ENCODE peak calls at places on chromosome 22, in five cellular contexts. One of them, this sample, is unnamed.

GRCh38 chr22:19035474-19036228 is 86.6 kb downstream of the DGCR2 start:
- DNase-seq in brain microvascular endothelial cell: no peak
- DNase-seq in endothelial cell of umbilical vein: no peak
- DNase-seq in heart left ventricle: peak
- DNase-seq in hepatocyte: no peak
- DNase-seq in this sample: no peak

GRCh38 chr22:25833676-25834075 is 91.7 kb downstream of the MYO18B start:
- DNase-seq in brain microvascular endothelial cell: no peak
- DNase-seq in endothelial cell of umbilical vein: no peak
- DNase-seq in heart left ventricle: no peak
- DNase-seq in hepatocyte: no peak
- DNase-seq in this sample: no peak

GRCh38 chr22:28112548-28113043 is 193.5 kb upstream of the PITPNB start:
- DNase-seq in brain microvascular endothelial cell: peak
- DNase-seq in endothelial cell of umbilical vein: peak
- DNase-seq in heart left ventricle: peak
- DNase-seq in hepatocyte: peak
- DNase-seq in this sample: no peak

GRCh38 chr22:17786435-17787158 is 12.3 kb upstream of the BID start:
- DNase-seq in brain microvascular endothelial cell: no peak
- DNase-seq in endothelial cell of umbilical vein: peak
- DNase-seq in heart left ventricle: peak
- DNase-seq in hepatocyte: peak
- DNase-seq in this sample: no peak

GRCh38 chr22:20526628-20527355 is 19.4 kb downstream of the MED15 start:
- DNase-seq in brain microvascular endothelial cell: peak
- DNase-seq in endothelial cell of umbilical vein: peak
- DNase-seq in heart left ventricle: no peak
- DNase-seq in hepatocyte: peak
- DNase-seq in this sample: no peak

GRCh38 chr22:47543447-47543846 is 781.0 kb downstream of the TBC1D22A start:
- DNase-seq in brain microvascular endothelial cell: no peak
- DNase-seq in endothelial cell of umbilical vein: no peak
- DNase-seq in heart left ventricle: no peak
- DNase-seq in hepatocyte: no peak
- DNase-seq in this sample: no peak

GRCh38 chr22:37906364-37907008 is 389 bp downstream of the MICALL1 start:
- DNase-seq in brain microvascular endothelial cell: no peak
- DNase-seq in endothelial cell of umbilical vein: no peak
- DNase-seq in heart left ventricle: no peak
- DNase-seq in hepatocyte: no peak
- DNase-seq in this sample: no peak

GRCh38 chr22:35209203-35209602 is 48.1 kb upstream of the HMGXB4 start:
- DNase-seq in brain microvascular endothelial cell: no peak
- DNase-seq in endothelial cell of umbilical vein: no peak
- DNase-seq in heart left ventricle: no peak
- DNase-seq in hepatocyte: no peak
- DNase-seq in this sample: no peak

GRCh38 chr22:17115927-17116326 is 5.2 kb downstream of the TMEM121B start:
- DNase-seq in brain microvascular endothelial cell: no peak
- DNase-seq in endothelial cell of umbilical vein: no peak
- DNase-seq in heart left ventricle: no peak
- DNase-seq in hepatocyte: no peak
- DNase-seq in this sample: no peak

GRCh38 chr22:39559456-39560105 is 11.0 kb upstream of the CACNA1I start:
- DNase-seq in brain microvascular endothelial cell: no peak
- DNase-seq in endothelial cell of umbilical vein: no peak
- DNase-seq in heart left ventricle: no peak
- DNase-seq in hepatocyte: peak
- DNase-seq in this sample: peak
- TF ChIP-seq CTCF in brain microvascular endothelial cell: peak
- TF ChIP-seq CTCF in endothelial cell of umbilical vein: peak
- TF ChIP-seq CTCF in heart left ventricle: peak
- TF ChIP-seq CTCF in hepatocyte: peak
- TF ChIP-seq CTCF in this sample: peak

GRCh38 chr22:44025171-44026065 is 1.3 kb downstream of the PARVB start:
- DNase-seq in brain microvascular endothelial cell: no peak
- DNase-seq in endothelial cell of umbilical vein: peak
- DNase-seq in heart left ventricle: peak
- DNase-seq in hepatocyte: no peak
- DNase-seq in this sample: no peak
- TF ChIP-seq CTCF in brain microvascular endothelial cell: no peak
- TF ChIP-seq CTCF in endothelial cell of umbilical vein: no peak
- TF ChIP-seq CTCF in heart left ventricle: no peak
- TF ChIP-seq CTCF in hepatocyte: no peak
- TF ChIP-seq CTCF in this sample: no peak

GRCh38 chr22:46355996-46356471 is 20.5 kb downstream of the TRMU start:
- DNase-seq in brain microvascular endothelial cell: no peak
- DNase-seq in endothelial cell of umbilical vein: no peak
- DNase-seq in heart left ventricle: peak
- DNase-seq in hepatocyte: no peak
- DNase-seq in this sample: no peak
- TF ChIP-seq CTCF in brain microvascular endothelial cell: no peak
- TF ChIP-seq CTCF in endothelial cell of umbilical vein: no peak
- TF ChIP-seq CTCF in heart left ventricle: no peak
- TF ChIP-seq CTCF in hepatocyte: no peak
- TF ChIP-seq CTCF in this sample: no peak

GRCh38 chr22:39808087-39808486 is 85.5 kb downstream of the ENTHD1 start:
- DNase-seq in brain microvascular endothelial cell: no peak
- DNase-seq in endothelial cell of umbilical vein: peak
- DNase-seq in heart left ventricle: no peak
- DNase-seq in hepatocyte: no peak
- DNase-seq in this sample: no peak
- TF ChIP-seq CTCF in brain microvascular endothelial cell: peak
- TF ChIP-seq CTCF in endothelial cell of umbilical vein: peak
- TF ChIP-seq CTCF in heart left ventricle: no peak
- TF ChIP-seq CTCF in hepatocyte: peak
- TF ChIP-seq CTCF in this sample: peak

This sample was measured in progenitor cell of endocrine pancreas.